ENCODE peak calls at places on chromosomes 3 and 15, in eight cellular contexts. One of them, this sample, is unnamed.

GRCh38 chr3:169286992-169287391 is 376.5 kb downstream of the MECOM start:
- DNase-seq in Panc1: no peak
- DNase-seq in GM12878: no peak
- DNase-seq in SK-N-SH: no peak
- DNase-seq in K562: no peak
- DNase-seq in HepG2: no peak
- DNase-seq in GM23338: no peak
- DNase-seq in HCT116: no peak
- DNase-seq in this sample: no peak

GRCh38 chr15:69474291-69474690 is 21.7 kb downstream of the RPLP1 start:
- DNase-seq in K562: no peak
- DNase-seq in HCT116: no peak
- DNase-seq in HepG2: no peak
- DNase-seq in GM12878: no peak
- DNase-seq in GM23338: no peak
- DNase-seq in Panc1: no peak
- DNase-seq in SK-N-SH: no peak
- DNase-seq in this sample: no peak

GRCh38 chr15:78321786-78322185 is 18.4 kb upstream of the CRABP1 start:
- DNase-seq in Panc1: no peak
- DNase-seq in GM12878: no peak
- DNase-seq in HCT116: no peak
- DNase-seq in K562: no peak
- DNase-seq in HepG2: no peak
- DNase-seq in GM23338: no peak
- DNase-seq in SK-N-SH: peak
- DNase-seq in this sample: no peak

GRCh38 chr3:45034612-45035252 is 8.6 kb downstream of the CLEC3B start:
- DNase-seq in Panc1: no peak
- DNase-seq in GM12878: no peak
- DNase-seq in HepG2: no peak
- DNase-seq in K562: no peak
- DNase-seq in HCT116: no peak
- DNase-seq in SK-N-SH: no peak
- DNase-seq in GM23338: no peak
- DNase-seq in this sample: peak

GRCh38 chr3:84904819-84905555 is 53.8 kb upstream of the CADM2 start:
- DNase-seq in GM23338: peak
- DNase-seq in HepG2: no peak
- DNase-seq in SK-N-SH: peak
- DNase-seq in GM12878: no peak
- DNase-seq in Panc1: no peak
- DNase-seq in K562: no peak
- DNase-seq in HCT116: no peak
- DNase-seq in this sample: no peak

GRCh38 chr3:99471353-99472323 is 166.8 kb upstream of the COL8A1 start:
- DNase-seq in HCT116: no peak
- DNase-seq in SK-N-SH: no peak
- DNase-seq in GM23338: no peak
- DNase-seq in Panc1: no peak
- DNase-seq in GM12878: no peak
- DNase-seq in HepG2: no peak
- DNase-seq in K562: no peak
- DNase-seq in this sample: no peak

GRCh38 chr3:153443961-153444360 is 281.9 kb downstream of the RAP2B start:
- DNase-seq in K562: no peak
- DNase-seq in GM23338: peak
- DNase-seq in GM12878: no peak
- DNase-seq in Panc1: no peak
- DNase-seq in HCT116: peak
- DNase-seq in HepG2: peak
- DNase-seq in SK-N-SH: peak
- DNase-seq in this sample: no peak

GRCh38 chr3:153038779-153039178 is 123.2 kb upstream of the RAP2B start:
- DNase-seq in GM12878: no peak
- DNase-seq in HCT116: no peak
- DNase-seq in K562: no peak
- DNase-seq in Panc1: no peak
- DNase-seq in HepG2: peak
- DNase-seq in SK-N-SH: no peak
- DNase-seq in GM23338: no peak
- DNase-seq in this sample: no peak

GRCh38 chr3:103002447-103002846 is 567.6 kb downstream of the ZPLD1 start:
- DNase-seq in K562: no peak
- DNase-seq in HepG2: no peak
- DNase-seq in SK-N-SH: no peak
- DNase-seq in GM23338: no peak
- DNase-seq in HCT116: no peak
- DNase-seq in GM12878: no peak
- DNase-seq in Panc1: no peak
- DNase-seq in this sample: peak

GRCh38 chr3:49563040-49563578 is 8.8 kb downstream of the BSN start:
- DNase-seq in GM12878: no peak
- DNase-seq in K562: no peak
- DNase-seq in HCT116: no peak
- DNase-seq in GM23338: peak
- DNase-seq in HepG2: no peak
- DNase-seq in Panc1: no peak
- DNase-seq in SK-N-SH: no peak
- DNase-seq in this sample: no peak

GRCh38 chr3:181700168-181701087 is 11.3 kb upstream of the SOX2 start:
- DNase-seq in GM23338: peak
- DNase-seq in K562: peak
- DNase-seq in Panc1: peak
- DNase-seq in GM12878: peak
- DNase-seq in HepG2: peak
- DNase-seq in SK-N-SH: peak
- DNase-seq in HCT116: peak
- DNase-seq in this sample: peak

GRCh38 chr3:51955893-51956770 is 951 bp downstream of the GPR62 start:
- DNase-seq in K562: no peak
- DNase-seq in Panc1: no peak
- DNase-seq in SK-N-SH: peak
- DNase-seq in GM23338: peak
- DNase-seq in HCT116: no peak
- DNase-seq in HepG2: no peak
- DNase-seq in GM12878: no peak
- DNase-seq in this sample: no peak

GRCh38 chr3:159260049-159260662 is 458.3 kb downstream of the MFSD1 start:
- DNase-seq in SK-N-SH: peak
- DNase-seq in GM23338: peak
- DNase-seq in HCT116: peak
- DNase-seq in K562: peak
- DNase-seq in Panc1: no peak
- DNase-seq in HepG2: peak
- DNase-seq in GM12878: no peak
- DNase-seq in this sample: peak

GRCh38 chr3:51938780-51939425 is 2.8 kb downstream of the RRP9 start:
- DNase-seq in SK-N-SH: no peak
- DNase-seq in Panc1: no peak
- DNase-seq in GM23338: no peak
- DNase-seq in GM12878: no peak
- DNase-seq in HepG2: no peak
- DNase-seq in HCT116: no peak
- DNase-seq in K562: no peak
- DNase-seq in this sample: no peak

GRCh38 chr15:80317389-80318169 is 65.6 kb upstream of the CTXND1 start:
- DNase-seq in K562: no peak
- DNase-seq in HepG2: peak
- DNase-seq in HCT116: no peak
- DNase-seq in GM23338: no peak
- DNase-seq in GM12878: no peak
- DNase-seq in SK-N-SH: no peak
- DNase-seq in Panc1: no peak
- DNase-seq in this sample: no peak

GRCh38 chr3:5948081-5948480 is 760.6 kb downstream of the EDEM1 start:
- DNase-seq in HCT116: no peak
- DNase-seq in GM23338: no peak
- DNase-seq in GM12878: no peak
- DNase-seq in HepG2: no peak
- DNase-seq in SK-N-SH: no peak
- DNase-seq in K562: no peak
- DNase-seq in Panc1: no peak
- DNase-seq in this sample: no peak

DNA sequence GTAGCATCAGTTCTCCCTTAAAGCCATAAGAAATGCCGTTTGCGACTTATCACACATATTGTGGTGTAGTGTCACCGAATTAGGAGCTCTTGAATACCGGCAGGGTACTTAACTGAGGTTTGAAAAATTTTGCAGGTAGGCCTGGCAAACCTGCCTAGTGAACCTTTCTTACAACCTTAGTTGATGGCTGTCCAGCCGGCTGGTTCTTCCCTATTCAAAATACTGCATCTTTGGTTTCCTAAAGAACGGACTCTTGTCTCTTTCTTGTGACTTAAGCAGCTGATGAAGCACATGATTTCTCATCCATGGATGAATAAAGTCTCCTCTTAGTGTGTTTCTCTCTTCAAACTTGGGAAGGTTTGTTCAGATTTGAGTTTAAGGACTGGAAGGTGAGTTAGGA is 1.5 kb downstream of the RAB7A start:
- DNase-seq in HepG2: no peak
- DNase-seq in GM12878: no peak
- DNase-seq in Panc1: no peak
- DNase-seq in HCT116: no peak
- DNase-seq in K562: no peak
- DNase-seq in GM23338: no peak
- DNase-seq in SK-N-SH: no peak
- DNase-seq in this sample: no peak
- H3K27ac ChIP-seq in HepG2: peak
- H3K27ac ChIP-seq in GM12878: peak
- H3K27ac ChIP-seq in Panc1: peak
- H3K27ac ChIP-seq in HCT116: no peak
- H3K27ac ChIP-seq in K562: no peak
- H3K27ac ChIP-seq in GM23338: no peak
- H3K27ac ChIP-seq in SK-N-SH: no peak
- H3K27ac ChIP-seq in this sample: peak

GRCh38 chr3:24096271-24096670 is 151.2 kb downstream of the NR1D2 start:
- DNase-seq in HepG2: no peak
- DNase-seq in HCT116: no peak
- DNase-seq in Panc1: no peak
- DNase-seq in SK-N-SH: no peak
- DNase-seq in GM23338: no peak
- DNase-seq in K562: no peak
- DNase-seq in GM12878: no peak
- DNase-seq in this sample: no peak
- TF ChIP-seq POLR2AphosphoS5 in HepG2: no peak
- TF ChIP-seq POLR2AphosphoS5 in HCT116: no peak
- TF ChIP-seq POLR2AphosphoS5 in Panc1: no peak
- TF ChIP-seq POLR2AphosphoS5 in SK-N-SH: no peak
- TF ChIP-seq POLR2AphosphoS5 in GM23338: no peak
- TF ChIP-seq POLR2AphosphoS5 in K562: no peak
- TF ChIP-seq POLR2AphosphoS5 in GM12878: no peak
- TF ChIP-seq POLR2AphosphoS5 in this sample: no peak

GRCh38 chr3:36596411-36596810 is 167.9 kb downstream of the DCLK3 start:
- DNase-seq in SK-N-SH: no peak
- DNase-seq in GM12878: no peak
- DNase-seq in GM23338: no peak
- DNase-seq in HepG2: no peak
- DNase-seq in Panc1: no peak
- DNase-seq in HCT116: no peak
- DNase-seq in K562: no peak
- DNase-seq in this sample: no peak

GRCh38 chr3:36595531-36595930 is 168.8 kb downstream of the DCLK3 start:
- DNase-seq in Panc1: no peak
- DNase-seq in GM12878: no peak
- DNase-seq in SK-N-SH: no peak
- DNase-seq in GM23338: no peak
- DNase-seq in K562: no peak
- DNase-seq in HCT116: no peak
- DNase-seq in HepG2: no peak
- DNase-seq in this sample: no peak

GRCh38 chr3:36597422-36597821 is 166.9 kb downstream of the DCLK3 start:
- DNase-seq in HepG2: no peak
- DNase-seq in K562: no peak
- DNase-seq in HCT116: no peak
- DNase-seq in SK-N-SH: no peak
- DNase-seq in Panc1: no peak
- DNase-seq in GM23338: no peak
- DNase-seq in GM12878: no peak
- DNase-seq in this sample: no peak

DNA sequence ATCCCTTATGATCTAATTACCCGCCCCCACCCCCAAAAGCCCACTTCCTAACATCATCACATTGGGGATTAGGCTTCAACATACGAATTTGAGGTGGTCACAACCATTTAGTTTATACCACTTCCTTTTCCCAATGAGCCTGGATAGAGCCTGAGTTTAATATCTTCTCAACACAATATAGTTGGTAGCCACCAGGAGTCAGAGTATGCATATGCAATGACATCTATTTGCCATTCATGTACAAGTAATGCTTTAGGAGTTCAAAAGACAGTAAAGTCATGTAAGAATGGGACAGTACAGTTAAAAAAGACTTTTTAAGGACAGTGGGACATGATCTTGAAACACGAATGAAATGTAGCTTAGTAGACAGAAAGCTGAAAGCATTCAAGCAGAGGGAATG is 172.4 kb downstream of the DCLK3 start:
- DNase-seq in K562: no peak
- DNase-seq in GM23338: no peak
- DNase-seq in SK-N-SH: no peak
- DNase-seq in Panc1: no peak
- DNase-seq in HCT116: no peak
- DNase-seq in HepG2: no peak
- DNase-seq in GM12878: no peak
- DNase-seq in this sample: no peak
- TF ChIP-seq REST in K562: no peak
- TF ChIP-seq REST in GM23338: no peak
- TF ChIP-seq REST in SK-N-SH: no peak
- TF ChIP-seq REST in Panc1: no peak
- TF ChIP-seq REST in HCT116: no peak
- TF ChIP-seq REST in HepG2: no peak
- TF ChIP-seq REST in GM12878: no peak
- TF ChIP-seq REST in this sample: no peak

GRCh38 chr15:56963719-56964118 is 45.3 kb downstream of the TCF12 start:
- DNase-seq in Panc1: no peak
- DNase-seq in HepG2: peak
- DNase-seq in SK-N-SH: no peak
- DNase-seq in GM12878: no peak
- DNase-seq in GM23338: peak
- DNase-seq in K562: no peak
- DNase-seq in HCT116: no peak
- DNase-seq in this sample: no peak

GRCh38 chr15:56963126-56963525 is 44.7 kb downstream of the TCF12 start:
- DNase-seq in SK-N-SH: no peak
- DNase-seq in HepG2: no peak
- DNase-seq in GM23338: no peak
- DNase-seq in K562: no peak
- DNase-seq in GM12878: no peak
- DNase-seq in HCT116: no peak
- DNase-seq in Panc1: no peak
- DNase-seq in this sample: no peak

GRCh38 chr15:56967336-56967735 is 48.9 kb downstream of the TCF12 start:
- DNase-seq in K562: no peak
- DNase-seq in SK-N-SH: no peak
- DNase-seq in HepG2: no peak
- DNase-seq in Panc1: no peak
- DNase-seq in GM12878: no peak
- DNase-seq in GM23338: no peak
- DNase-seq in HCT116: no peak
- DNase-seq in this sample: no peak

GRCh38 chr15:56965614-56966013 is 47.2 kb downstream of the TCF12 start:
- DNase-seq in GM23338: no peak
- DNase-seq in Panc1: no peak
- DNase-seq in GM12878: no peak
- DNase-seq in SK-N-SH: no peak
- DNase-seq in HCT116: no peak
- DNase-seq in HepG2: no peak
- DNase-seq in K562: no peak
- DNase-seq in this sample: no peak

GRCh38 chr15:56964182-56964581 is 45.7 kb downstream of the TCF12 start:
- DNase-seq in GM12878: peak
- DNase-seq in K562: no peak
- DNase-seq in SK-N-SH: no peak
- DNase-seq in HepG2: no peak
- DNase-seq in GM23338: no peak
- DNase-seq in Panc1: no peak
- DNase-seq in HCT116: no peak
- DNase-seq in this sample: no peak
- H3K27ac ChIP-seq in GM12878: peak
- H3K27ac ChIP-seq in K562: no peak
- H3K27ac ChIP-seq in SK-N-SH: no peak
- H3K27ac ChIP-seq in HepG2: peak
- H3K27ac ChIP-seq in GM23338: peak
- H3K27ac ChIP-seq in Panc1: no peak
- H3K27ac ChIP-seq in HCT116: no peak
- H3K27ac ChIP-seq in this sample: no peak